ENCODE peak calls at places on chromosomes 2 and 18, in eight cellular contexts. One of them, this sample, is unnamed.

GRCh38 chr2:69572640-69573039 is 70.9 kb downstream of the AAK1 start:
- DNase-seq in MM.1S: no peak
- DNase-seq in stimulated activated naive CD8-positive, alpha-beta T cell treated with anti-CD3 and anti-CD28 coated beads, Interleukin-15, amount 100 ng/mL, for 72 hours: no peak
- DNase-seq in NCI-H2029: no peak
- DNase-seq in psoas muscle: no peak
- DNase-seq in nephron progenitor cell: no peak
- DNase-seq in A172: no peak
- DNase-seq in neural crest cell: no peak
- DNase-seq in this sample: no peak

GRCh38 chr18:35088931-35089330 is 47.7 kb downstream of the MAPRE2 start:
- DNase-seq in MM.1S: no peak
- DNase-seq in stimulated activated naive CD8-positive, alpha-beta T cell treated with anti-CD3 and anti-CD28 coated beads, Interleukin-15, amount 100 ng/mL, for 72 hours: no peak
- DNase-seq in NCI-H2029: no peak
- DNase-seq in psoas muscle: no peak
- DNase-seq in nephron progenitor cell: no peak
- DNase-seq in A172: no peak
- DNase-seq in neural crest cell: no peak
- DNase-seq in this sample: no peak

GRCh38 chr2:42492691-42493467 is 903 bp downstream of the KCNG3 start:
- DNase-seq in MM.1S: no peak
- DNase-seq in stimulated activated naive CD8-positive, alpha-beta T cell treated with anti-CD3 and anti-CD28 coated beads, Interleukin-15, amount 100 ng/mL, for 72 hours: peak; percentile 59
- DNase-seq in NCI-H2029: peak; percentile 29
- DNase-seq in psoas muscle: peak; percentile 18
- DNase-seq in nephron progenitor cell: peak; percentile 57
- DNase-seq in A172: no peak
- DNase-seq in neural crest cell: peak; percentile 11
- DNase-seq in this sample: no peak

GRCh38 chr2:223528036-223528435 is 74.1 kb downstream of the SCG2 start:
- DNase-seq in MM.1S: no peak
- DNase-seq in stimulated activated naive CD8-positive, alpha-beta T cell treated with anti-CD3 and anti-CD28 coated beads, Interleukin-15, amount 100 ng/mL, for 72 hours: no peak
- DNase-seq in NCI-H2029: no peak
- DNase-seq in psoas muscle: no peak
- DNase-seq in nephron progenitor cell: no peak
- DNase-seq in A172: no peak
- DNase-seq in neural crest cell: no peak
- DNase-seq in this sample: no peak

GRCh38 chr2:147806846-147807245 is 38.0 kb upstream of the ACVR2A start:
- DNase-seq in MM.1S: no peak
- DNase-seq in stimulated activated naive CD8-positive, alpha-beta T cell treated with anti-CD3 and anti-CD28 coated beads, Interleukin-15, amount 100 ng/mL, for 72 hours: no peak
- DNase-seq in NCI-H2029: no peak
- DNase-seq in psoas muscle: no peak
- DNase-seq in nephron progenitor cell: no peak
- DNase-seq in A172: no peak
- DNase-seq in neural crest cell: no peak
- DNase-seq in this sample: no peak

GRCh38 chr2:10502803-10503107 is 54.6 kb upstream of the ODC1 start:
- DNase-seq in MM.1S: no peak
- DNase-seq in stimulated activated naive CD8-positive, alpha-beta T cell treated with anti-CD3 and anti-CD28 coated beads, Interleukin-15, amount 100 ng/mL, for 72 hours: no peak
- DNase-seq in NCI-H2029: no peak
- DNase-seq in psoas muscle: no peak
- DNase-seq in nephron progenitor cell: no peak
- DNase-seq in A172: no peak
- DNase-seq in neural crest cell: no peak
- DNase-seq in this sample: no peak

GRCh38 chr2:100818003-100818605 is 1.8 kb upstream of the NPAS2 start:
- DNase-seq in MM.1S: no peak
- DNase-seq in stimulated activated naive CD8-positive, alpha-beta T cell treated with anti-CD3 and anti-CD28 coated beads, Interleukin-15, amount 100 ng/mL, for 72 hours: no peak
- DNase-seq in NCI-H2029: no peak
- DNase-seq in psoas muscle: no peak
- DNase-seq in nephron progenitor cell: no peak
- DNase-seq in A172: no peak
- DNase-seq in neural crest cell: no peak
- DNase-seq in this sample: no peak

GRCh38 chr2:26011609-26011989 is 22.3 kb upstream of the RAB10 start:
- DNase-seq in MM.1S: no peak
- DNase-seq in stimulated activated naive CD8-positive, alpha-beta T cell treated with anti-CD3 and anti-CD28 coated beads, Interleukin-15, amount 100 ng/mL, for 72 hours: no peak
- DNase-seq in NCI-H2029: no peak
- DNase-seq in psoas muscle: no peak
- DNase-seq in nephron progenitor cell: peak; percentile 15
- DNase-seq in A172: no peak
- DNase-seq in neural crest cell: no peak
- DNase-seq in this sample: no peak

GRCh38 chr2:214322662-214323061 is 88.2 kb upstream of the VWC2L start:
- DNase-seq in MM.1S: no peak
- DNase-seq in stimulated activated naive CD8-positive, alpha-beta T cell treated with anti-CD3 and anti-CD28 coated beads, Interleukin-15, amount 100 ng/mL, for 72 hours: no peak
- DNase-seq in NCI-H2029: no peak
- DNase-seq in psoas muscle: no peak
- DNase-seq in nephron progenitor cell: no peak
- DNase-seq in A172: no peak
- DNase-seq in neural crest cell: no peak
- DNase-seq in this sample: no peak